ENCODE peak calls at places on chromosomes 5 and 9, in nine cellular contexts. Q is lower lobe of right lung, Y is heart right ventricle, X is WERI-Rb-1, K is astrocyte of the cerebellum, J is neural crest cell, N is MM.1S, M is heart left ventricle, I is tibial nerve. P is an unnamed sample.

GRCh38 chr5:93221-93980 is 1.4 kb downstream of the PLEKHG4B start:
- DNase-seq in Y (no peak), J (no peak), M (no peak), I (no peak), Q (no peak), N (no peak), K (no peak), X (no peak), P (no peak)

GRCh38 chr5:87735918-87736317 is 323.2 kb upstream of the CCNH start:
- DNase-seq in K (no peak), M (no peak), Y (no peak), X (no peak), N (no peak), I (no peak), Q (no peak), J (no peak), P (no peak)

GRCh38 chr9:128244443-128245226 is 31.2 kb downstream of the GOLGA2 start:
- DNase-seq in I (peak; percentile 81), K (peak; percentile 8), X (no peak), N (no peak), Q (peak; percentile 81), Y (peak; percentile 79), J (peak; percentile 63), M (peak; percentile 84), P (peak; percentile 86)

GRCh38 chr5:148687427-148687826 is 33.1 kb upstream of the HTR4 start:
- DNase-seq in I (no peak), Q (no peak), Y (no peak), J (no peak), M (no peak), X (peak; percentile 41), N (peak; percentile 39), K (no peak), P (no peak)

GRCh38 chr9:33988219-33988890 is 60.3 kb downstream of the UBAP2 start:
- DNase-seq in I (no peak), X (no peak), J (no peak), Y (no peak), Q (no peak), M (no peak), K (no peak), N (peak; percentile 94), P (no peak)

GRCh38 chr5:145936401-145937131 is at the start of gene SH3RF2:
- DNase-seq in J (peak; percentile 53), Q (peak; percentile 51), M (peak; percentile 31), X (no peak), K (peak; percentile 85), I (no peak), N (no peak), Y (peak; percentile 40), P (peak; percentile 84)

GRCh38 chr5:41598011-41598410 is 87.6 kb upstream of the PLCXD3 start:
- DNase-seq in M (no peak), Q (no peak), N (no peak), X (no peak), K (peak; percentile 38), Y (no peak), J (no peak), I (no peak), P (no peak)

GRCh38 chr5:38468978-38469706 is 87.3 kb downstream of the LIFR start:
- DNase-seq in N (no peak), M (peak; percentile 62), Y (peak; percentile 70), Q (no peak), K (no peak), J (no peak), X (no peak), I (peak; percentile 67), P (no peak)

GRCh38 chr5:55868846-55869245 is 17.7 kb downstream of the IL31RA start:
- DNase-seq in K (peak; percentile 71), Q (no peak), J (no peak), X (no peak), I (no peak), Y (no peak), M (no peak), N (no peak), P (no peak)

GRCh38 chr5:78795757-78796156 is 147.2 kb upstream of the LHFPL2 start:
- DNase-seq in Q (no peak), N (no peak), M (no peak), Y (no peak), J (no peak), I (no peak), K (no peak), X (no peak), P (no peak)

GRCh38 chr5:56050566-56051292 is 56.0 kb upstream of the IL6ST start:
- DNase-seq in N (peak; percentile 72), I (no peak), M (no peak), Q (no peak), K (no peak), J (no peak), Y (no peak), X (no peak), P (no peak)

GRCh38 chr9:101176384-101176783 is 147.9 kb downstream of the PLPPR1 start:
- DNase-seq in M (no peak), X (no peak), Q (no peak), Y (no peak), N (no peak), K (no peak), I (no peak), J (no peak), P (no peak)

DNA sequence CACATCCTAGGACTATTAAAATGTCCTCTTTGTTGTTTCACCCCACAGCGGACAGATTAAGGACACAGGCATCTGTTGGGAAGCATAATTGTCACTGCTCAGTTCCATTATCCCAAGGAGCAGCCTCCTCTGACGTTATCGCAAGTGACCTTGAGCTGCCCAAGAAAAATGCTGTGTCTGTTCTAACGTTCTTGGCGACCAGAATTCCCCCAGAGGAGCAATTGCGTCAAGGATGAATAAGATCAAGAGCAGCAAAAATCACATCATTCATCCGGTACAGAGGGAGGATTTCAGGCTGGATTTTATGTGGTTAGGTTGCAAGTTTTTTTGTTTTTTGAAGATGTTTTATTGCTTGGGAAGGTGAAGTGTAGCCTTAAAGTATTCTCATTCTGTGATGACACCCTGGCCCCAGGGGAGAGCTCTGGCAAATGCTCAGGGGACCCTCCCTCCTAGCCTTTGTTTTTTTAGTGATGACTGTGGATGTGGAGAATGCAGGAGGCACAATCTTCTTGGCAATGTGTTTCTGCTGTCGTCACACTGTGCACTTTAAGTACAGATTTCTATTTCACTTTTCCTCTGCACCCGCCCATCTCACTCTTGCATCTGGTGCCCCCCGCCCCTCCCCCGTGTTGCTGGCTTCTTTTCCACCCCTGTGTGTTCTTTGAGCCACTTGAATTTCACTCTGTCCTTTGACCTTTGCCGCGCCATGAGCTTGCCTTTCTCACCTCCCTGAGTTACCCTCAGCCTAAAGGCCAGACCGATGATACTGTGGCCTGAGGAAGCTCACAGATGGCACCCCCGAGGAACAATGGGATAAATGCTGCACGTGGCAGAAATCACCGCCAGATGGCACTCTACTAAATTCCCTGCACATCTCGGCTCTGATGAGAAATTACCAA is 308.4 kb downstream of the RAB3C start:
- DNase-seq in Q (peak; percentile 57), K (peak; percentile 51), I (peak; percentile 87), M (peak; percentile 62), N (peak; percentile 58), Y (peak; percentile 67), X (peak; percentile 80), J (peak; percentile 75), P (no peak)
- TF ChIP-seq CTCF in Q (peak; percentile 77), K (peak; percentile 70), I (peak; percentile 61), M (peak; percentile 66), N (peak; percentile 75), Y (peak; percentile 83), X (peak; percentile 66), J (peak; percentile 89), P (peak; percentile 89)

DNA sequence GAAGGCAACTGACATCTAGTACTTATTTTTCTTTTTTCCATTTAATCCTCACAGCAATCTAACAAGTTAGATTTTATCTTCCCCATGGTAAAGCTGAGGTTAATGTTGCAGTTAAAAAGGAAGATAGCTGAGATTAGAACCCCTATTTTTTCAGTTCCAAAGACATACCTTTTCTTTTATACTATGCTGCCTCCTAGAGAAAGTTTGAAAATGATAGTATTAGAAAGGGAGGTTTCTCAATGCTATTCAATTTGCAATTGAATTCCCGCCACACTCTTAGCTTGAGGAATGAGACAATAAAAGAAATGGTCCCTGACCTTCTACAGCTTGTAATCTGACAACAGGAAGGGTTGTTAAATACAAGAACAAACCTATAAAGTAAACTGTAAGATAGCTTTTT is 195.9 kb upstream of the TRIM32 start:
- DNase-seq in X (no peak), N (no peak), Y (no peak), M (no peak), J (no peak), Q (no peak), K (no peak), I (no peak), P (no peak)
- TF ChIP-seq CTCF in X (no peak), N (no peak), Y (peak; percentile 12), M (no peak), J (no peak), Q (no peak), K (no peak), I (no peak), P (no peak)

GRCh38 chr5:125017796-125018195 is 271.4 kb upstream of the ZNF608 start:
- DNase-seq in Y (no peak), M (no peak), I (no peak), Q (no peak), K (no peak), N (no peak), X (no peak), J (no peak), P (no peak)

GRCh38 chr5:125026900-125027731 is 280.7 kb upstream of the ZNF608 start:
- DNase-seq in Y (no peak), J (no peak), X (no peak), M (no peak), N (no peak), I (no peak), K (peak; percentile 53), Q (no peak), P (no peak)

GRCh38 chr5:125023673-125024072 is 277.2 kb upstream of the ZNF608 start:
- DNase-seq in Y (no peak), I (no peak), K (no peak), M (no peak), Q (no peak), X (no peak), J (no peak), N (no peak), P (no peak)
- TF ChIP-seq CTCF in Y (no peak), I (no peak), K (no peak), M (no peak), Q (no peak), X (no peak), J (no peak), N (no peak), P (no peak)

GRCh38 chr9:130480673-130481072 is 35.9 kb downstream of the ASS1 start:
- DNase-seq in Y (no peak), K (no peak), N (no peak), M (no peak), J (peak; percentile 40), X (peak; percentile 58), I (no peak), Q (no peak), P (no peak)
- TF ChIP-seq CTCF in Y (no peak), K (peak; percentile 36), N (peak; percentile 10), M (no peak), J (no peak), X (peak; percentile 83), I (no peak), Q (no peak), P (peak; percentile 51)

DNA sequence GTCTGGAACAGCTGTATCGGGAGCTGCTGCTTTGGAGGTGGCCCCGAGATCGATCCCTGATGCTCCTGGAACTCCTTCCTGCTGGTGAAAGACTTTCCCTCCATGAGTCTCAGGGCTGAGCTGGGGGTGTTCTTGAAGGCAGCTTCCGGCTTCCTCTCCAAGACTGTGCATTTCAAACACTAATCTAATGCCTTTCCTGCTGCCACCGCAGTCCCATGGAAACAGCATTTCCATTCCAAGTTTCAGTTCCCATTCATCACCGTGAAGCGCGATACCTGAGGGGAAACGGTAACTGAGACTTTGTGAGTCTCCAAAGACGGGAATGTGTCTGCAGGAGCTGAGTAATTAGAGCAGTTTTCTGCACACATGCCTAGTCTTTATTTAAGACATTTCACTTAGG is 230.1 kb downstream of the PAX5 start:
- DNase-seq in I (no peak), N (no peak), M (no peak), Y (no peak), K (no peak), Q (no peak), J (no peak), X (no peak), P (no peak)
- TF ChIP-seq CTCF in I (no peak), N (no peak), M (no peak), Y (no peak), K (no peak), Q (no peak), J (no peak), X (no peak), P (no peak)

P was measured in type B pancreatic cell.